ENCODE peak calls at places on chromosomes 11 and 22, in six cellular contexts. Q is GM23338, W is prostate gland, S is psoas muscle, X is AG04450, G is left ventricle myocardium inferior. T is an unnamed sample.

GRCh38 chr11:37946155-37946766 is 1348.2 kb upstream of the RAG2 start:
- DNase-seq in X (peak; percentile 7), G (no peak), W (no peak), S (no peak), Q (peak; percentile 65), T (peak; percentile 36)

GRCh38 chr22:29216873-29217666 is 11.4 kb downstream of the EMID1 start:
- DNase-seq in G (no peak), S (peak; percentile 56), X (peak; percentile 38), W (no peak), Q (no peak), T (no peak)

GRCh38 chr11:12286606-12287005 is 90.8 kb upstream of the PARVA start:
- DNase-seq in W (peak; percentile 2), G (no peak), X (no peak), S (no peak), Q (no peak), T (no peak)

GRCh38 chr11:70397336-70397982 is 870 bp upstream of the CTTN start:
- DNase-seq in S (no peak), W (no peak), Q (peak; percentile 44), X (no peak), G (no peak), T (no peak)

GRCh38 chr11:118290923-118291322 is 13.6 kb upstream of the CD3E start:
- DNase-seq in W (peak; percentile 52), G (no peak), Q (peak; percentile 70), X (no peak), S (no peak), T (peak; percentile 34)

GRCh38 chr11:27085115-27085514 is 44.5 kb downstream of the BBOX1 start:
- DNase-seq in G (no peak), X (no peak), Q (no peak), W (no peak), S (no peak), T (no peak)

GRCh38 chr11:82701847-82702520 is 31.7 kb downstream of the FAM181B start:
- DNase-seq in X (no peak), W (no peak), G (no peak), S (no peak), Q (peak; percentile 78), T (peak; percentile 55)

GRCh38 chr11:108500721-108501120 is 2.5 kb upstream of the POGLUT3 start:
- DNase-seq in W (no peak), X (no peak), Q (no peak), G (no peak), S (no peak), T (no peak)

GRCh38 chr11:20808328-20808727 is 138.9 kb downstream of the NELL1 start:
- DNase-seq in W (no peak), G (no peak), X (no peak), S (no peak), Q (peak; percentile 1), T (no peak)

GRCh38 chr22:40651057-40651456 is 14.5 kb upstream of the MRTFA start:
- DNase-seq in W (no peak), G (no peak), S (no peak), X (no peak), Q (no peak), T (no peak)

DNA sequence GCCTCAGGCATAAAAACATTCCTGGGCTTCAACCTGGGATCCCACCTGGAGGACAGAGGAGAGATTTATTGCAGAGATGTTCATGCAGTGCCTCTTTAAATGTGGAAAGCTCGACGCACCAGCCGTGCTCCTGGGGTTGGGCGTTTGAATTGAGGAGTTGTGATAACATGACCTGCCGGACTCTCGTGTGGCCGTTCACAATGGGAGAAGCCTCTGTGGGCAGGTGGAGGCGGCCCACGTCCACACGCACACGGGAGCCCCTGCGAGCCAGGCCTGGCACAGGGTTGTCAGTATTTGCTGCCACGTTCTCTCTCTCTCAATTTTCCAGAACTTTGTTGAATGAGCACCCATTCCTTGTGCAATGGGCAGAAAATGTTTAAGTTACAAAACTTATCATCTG is 58.3 kb upstream of the PPARA start:
- DNase-seq in S (peak; percentile 5), W (no peak), G (peak; percentile 15), X (no peak), Q (no peak), T (no peak)
- H3K27ac ChIP-seq in S (peak overlapping the region; percentile 98), W (peak overlapping the region; percentile 99), G (peak overlapping the region; percentile 100), X (no peak overlapping the region), Q (no peak overlapping the region), T (no peak overlapping the region)

GRCh38 chr11:121892863-121893262 is 223.2 kb downstream of the BLID start:
- DNase-seq in X (no peak), S (no peak), Q (no peak), G (no peak), W (no peak), T (no peak)
- H3K27ac ChIP-seq in X (no peak overlapping the region), S (no peak overlapping the region), Q (no peak overlapping the region), G (no peak overlapping the region), W (no peak overlapping the region), T (no peak overlapping the region)

GRCh38 chr22:46798041-46798365 is 35.6 kb downstream of the TBC1D22A start:
- DNase-seq in X (no peak), W (no peak), S (no peak), Q (no peak), G (no peak), T (no peak)
- H3K27ac ChIP-seq in X (no peak overlapping the region), W (no peak overlapping the region), S (no peak overlapping the region), Q (no peak overlapping the region), G (no peak overlapping the region), T (no peak overlapping the region)

DNA sequence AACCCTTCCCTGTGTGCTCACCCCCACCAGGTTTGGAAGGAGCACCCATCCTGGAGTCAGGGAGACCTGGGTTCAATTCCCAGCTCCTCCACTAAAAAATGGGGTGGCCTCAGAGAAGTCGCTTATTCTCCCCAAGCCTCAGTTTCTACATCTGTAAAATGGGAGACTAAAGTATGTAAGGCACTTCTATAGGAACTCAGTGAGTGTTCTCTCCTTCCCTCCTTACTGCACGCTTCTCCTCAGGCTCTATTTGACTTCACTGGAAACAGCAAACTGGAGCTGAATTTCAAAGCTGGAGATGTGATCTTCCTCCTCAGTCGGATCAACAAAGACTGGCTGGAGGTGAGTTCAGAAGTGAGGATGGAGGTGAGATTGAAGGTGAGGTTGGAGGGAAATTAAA is 11.3 kb downstream of the NCF4 start:
- DNase-seq in W (no peak), S (no peak), G (no peak), Q (no peak), X (no peak), T (no peak)
- H3K27ac ChIP-seq in W (no peak overlapping the region), S (no peak overlapping the region), G (no peak overlapping the region), Q (no peak overlapping the region), X (no peak overlapping the region), T (no peak overlapping the region)

DNA sequence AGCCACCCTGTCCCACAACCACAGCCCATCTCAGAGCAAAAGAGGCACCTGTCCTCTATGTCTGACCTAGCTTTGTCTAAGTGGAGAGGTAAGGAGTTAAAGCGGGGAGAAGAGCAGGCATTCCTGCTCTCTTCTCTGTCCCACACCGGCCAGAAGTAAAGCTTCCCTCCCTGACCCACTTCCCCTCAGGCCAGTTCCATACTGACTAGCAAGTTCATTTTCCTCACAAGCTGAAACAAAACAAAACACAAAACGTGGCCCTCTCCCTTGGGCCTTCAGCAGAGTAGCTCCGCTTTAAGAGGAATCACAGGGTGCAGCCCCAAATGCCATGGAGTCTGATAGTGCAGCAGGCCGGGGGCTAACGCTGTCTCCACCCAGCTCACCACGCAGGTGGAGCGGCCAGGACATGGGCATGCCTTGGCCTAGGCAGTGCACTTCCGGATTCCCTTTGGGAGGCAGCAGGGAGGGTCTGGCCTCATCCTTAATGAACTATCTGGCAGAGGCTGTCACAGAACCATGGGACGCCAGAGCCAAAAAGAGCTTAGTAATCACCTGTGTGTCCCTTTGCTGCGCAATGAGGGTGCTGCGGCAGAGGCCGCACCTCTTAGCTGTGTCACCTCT is 34.0 kb downstream of the FLI1 start:
- DNase-seq in X (no peak), Q (no peak), S (no peak), G (no peak), W (no peak), T (no peak)
- H3K27ac ChIP-seq in X (no peak overlapping the region), Q (no peak overlapping the region), S (no peak overlapping the region), G (peak overlapping the region; percentile 72), W (no peak overlapping the region), T (no peak overlapping the region)

DNA sequence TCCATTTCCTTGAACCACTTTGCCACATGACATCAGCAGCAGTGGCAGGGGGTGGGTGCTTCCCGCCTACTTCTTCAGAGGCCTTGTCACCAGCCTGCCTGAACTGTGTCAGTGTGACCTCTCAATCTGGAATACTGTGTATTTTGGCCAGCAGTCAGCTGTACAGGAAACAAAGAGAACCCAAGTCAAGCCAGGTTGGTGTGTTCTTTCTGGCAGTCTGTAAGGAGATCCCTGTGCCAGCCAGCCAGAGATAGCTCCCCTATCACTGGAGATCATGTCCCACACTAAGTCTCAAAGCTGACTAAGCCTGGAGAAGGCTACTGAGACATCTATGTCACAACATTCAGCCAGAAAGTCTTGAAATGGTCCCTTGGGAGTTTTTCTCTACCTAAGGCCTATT is 142.1 kb downstream of the TRPC6 start:
- DNase-seq in S (no peak), Q (no peak), G (peak; percentile 54), X (no peak), W (peak; percentile 45), T (no peak)
- H3K27ac ChIP-seq in S (no peak overlapping the region), Q (no peak overlapping the region), G (peak overlapping the region; percentile 75), X (peak overlapping the region; percentile 43), W (no peak overlapping the region), T (no peak overlapping the region)

GRCh38 chr22:22089459-22090308 is 107.1 kb upstream of the TOP3B start:
- DNase-seq in G (no peak), S (no peak), W (no peak), Q (no peak), X (no peak), T (no peak)
- H3K27ac ChIP-seq in G (no peak overlapping the region), S (no peak overlapping the region), W (no peak overlapping the region), Q (no peak overlapping the region), X (no peak overlapping the region), T (no peak overlapping the region)